ENCODE peak calls at places on chromosomes 1 and 21, in four cellular contexts. E is IMR-90, P is H9, F is H1. M is an unnamed sample.

GRCh38 chr1:12553963-12554362 is 64.0 kb downstream of the DHRS3 start:
- DNase-seq in P (no peak), F (no peak), E (no peak), M (peak)

GRCh38 chr1:46288485-46289133 is 14.8 kb downstream of the LRRC41 start:
- DNase-seq in F (no peak), E (peak), P (no peak), M (peak)

GRCh38 chr1:205279986-205280385 is 41.6 kb downstream of the NUAK2 start:
- DNase-seq in P (no peak), F (no peak), E (no peak), M (no peak)

GRCh38 chr1:161902146-161902545 is 121.5 kb downstream of the OLFML2B start:
- DNase-seq in P (no peak), E (no peak), F (no peak), M (no peak)

GRCh38 chr21:44399151-44399954 is 45.9 kb downstream of the TRPM2 start:
- DNase-seq in P (peak), E (no peak), F (no peak), M (no peak)

GRCh38 chr1:99777752-99778151 is 11.3 kb upstream of the FRRS1 start:
- DNase-seq in P (no peak), F (no peak), E (no peak), M (no peak)

GRCh38 chr1:117572546-117572945 is 33.3 kb upstream of the TENT5C start:
- DNase-seq in P (no peak), E (no peak), F (no peak), M (no peak)

GRCh38 chr1:89894210-89894668 is 73.4 kb downstream of the LRRC8D start:
- DNase-seq in E (peak), P (no peak), F (no peak), M (peak)

GRCh38 chr1:160112370-160112769 is 3.2 kb upstream of the ATP1A2 start:
- DNase-seq in P (no peak), F (no peak), E (no peak), M (no peak)

GRCh38 chr21:45541221-45542039 is 810 bp downstream of the SLC19A1 start:
- DNase-seq in P (peak), F (no peak), E (peak), M (no peak)

GRCh38 chr21:36030581-36031189 is 29.6 kb downstream of the SETD4 start:
- DNase-seq in E (peak), P (no peak), F (no peak), M (no peak)

GRCh38 chr1:25135903-25136302 is 96.4 kb downstream of the SYF2 start:
- DNase-seq in E (no peak), P (no peak), F (no peak), M (no peak)

GRCh38 chr21:36994501-36995189 is 11.9 kb upstream of the RIPPLY3 start:
- DNase-seq in P (peak), F (no peak), E (no peak), M (peak)

GRCh38 chr21:46350981-46351380 is 27.0 kb downstream of the PCNT start:
- DNase-seq in E (no peak), F (no peak), P (no peak), M (no peak)

GRCh38 chr1:109254621-109255096 is 5.3 kb downstream of the CELSR2 start:
- DNase-seq in E (no peak), P (no peak), F (no peak), M (peak)

GRCh38 chr21:36852864-36853263 is 113.6 kb downstream of the HLCS start:
- DNase-seq in P (no peak), F (no peak), E (no peak), M (no peak)

GRCh38 chr21:18245493-18245967 is 897 bp downstream of the CHODL start:
- DNase-seq in E (no peak), F (no peak), P (no peak), M (peak)

DNA sequence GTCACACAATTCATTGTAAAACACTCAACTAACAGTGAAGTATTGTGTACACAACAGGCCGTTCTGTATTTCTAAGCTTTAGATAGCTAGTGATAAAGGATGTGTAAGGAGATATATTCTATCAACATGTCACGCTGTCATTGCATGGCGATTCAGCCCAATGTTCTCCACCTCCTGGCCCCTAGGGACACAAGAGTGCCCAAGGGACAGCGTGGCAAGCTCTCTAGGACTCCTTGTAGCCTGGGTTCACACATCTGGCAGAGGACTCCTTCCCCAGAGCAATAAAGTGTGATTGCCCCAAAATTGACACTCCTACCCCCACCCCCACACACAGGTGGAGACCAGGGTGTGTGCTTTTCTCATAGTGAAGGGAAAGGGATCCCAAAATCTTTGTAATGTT is 11.7 kb downstream of the TMPRSS3 start:
- DNase-seq in P (no peak), E (no peak), F (no peak), M (no peak)
- H4K8ac ChIP-seq in P (no peak), E (no peak), F (no peak), M (no peak)

DNA sequence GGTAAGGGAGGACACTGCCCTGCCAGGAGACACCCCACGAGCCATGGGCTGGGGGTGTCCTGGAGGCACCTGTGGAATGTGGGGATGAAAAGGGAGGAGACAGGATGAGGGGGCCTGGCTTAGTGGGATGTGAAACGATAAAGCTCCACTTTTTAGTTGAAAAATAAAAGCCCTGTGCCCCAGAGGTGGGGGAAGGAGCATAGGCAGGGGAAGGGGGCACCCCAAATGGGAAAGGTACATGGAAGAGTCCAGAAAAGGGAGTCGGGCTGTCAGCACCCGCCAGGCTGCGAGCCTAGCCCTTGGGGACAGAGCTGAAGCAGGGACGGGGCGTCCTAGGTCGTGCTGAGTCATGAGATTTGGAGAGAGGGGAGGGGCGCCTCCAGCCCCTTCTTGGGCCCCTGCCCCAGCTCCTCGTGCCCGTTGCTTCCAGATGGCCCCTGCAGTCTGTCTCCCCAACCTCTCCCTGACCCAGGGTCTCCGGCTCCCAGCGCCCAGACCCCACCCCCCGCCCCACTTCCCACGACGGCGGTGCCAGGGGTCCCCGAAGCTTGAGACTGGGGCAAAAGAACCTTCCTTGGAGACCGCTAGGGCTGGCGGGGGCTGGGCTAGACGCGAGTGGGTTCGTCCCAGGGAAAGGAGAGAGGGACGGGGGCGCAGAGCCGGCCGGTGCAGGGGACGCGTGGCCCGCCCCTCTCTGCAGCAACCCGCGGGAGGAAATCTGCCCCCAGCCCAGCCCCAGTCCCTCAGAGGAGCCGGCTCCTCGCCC is 795 bp downstream of the SYT2 start:
- DNase-seq in E (no peak), F (no peak), P (peak), M (peak)
- H3K56ac ChIP-seq in E (no peak), F (no peak), P (no peak), M (peak)

DNA sequence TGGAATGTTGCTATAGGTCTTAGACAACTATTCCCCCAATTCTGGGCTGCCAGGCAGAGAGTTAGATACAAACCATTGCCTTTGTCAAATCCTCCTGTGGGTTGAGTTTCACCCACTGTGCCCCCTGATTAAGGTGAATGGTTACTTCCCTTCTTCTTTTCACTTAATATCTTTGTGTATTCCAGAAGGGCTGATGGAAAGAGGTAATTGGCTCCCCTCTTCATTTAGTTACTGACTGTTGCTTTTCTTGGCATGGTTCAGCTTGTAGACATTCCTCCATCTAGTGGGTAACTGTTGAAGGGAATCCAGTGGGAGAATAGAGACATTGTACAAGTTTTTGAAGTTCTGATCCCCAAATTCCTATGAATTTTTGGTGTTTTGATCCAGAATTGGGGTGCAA is 43.8 kb upstream of the MACF1 start:
- DNase-seq in F (no peak), E (no peak), P (no peak), M (no peak)
- H3K9ac ChIP-seq in F (no peak), E (no peak), P (no peak), M (no peak)

GRCh38 chr1:21927531-21928237 is 9.4 kb downstream of the HSPG2 start:
- DNase-seq in E (no peak), P (no peak), F (no peak), M (no peak)

GRCh38 chr1:21924503-21925005 is 12.6 kb downstream of the HSPG2 start:
- DNase-seq in F (no peak), P (no peak), E (no peak), M (no peak)

GRCh38 chr1:21925334-21925940 is 11.7 kb downstream of the HSPG2 start:
- DNase-seq in E (no peak), P (no peak), F (no peak), M (no peak)

GRCh38 chr1:21926065-21926464 is 11.0 kb downstream of the HSPG2 start:
- DNase-seq in E (no peak), P (no peak), F (no peak), M (no peak)

GRCh38 chr1:21926814-21927530 is 10.1 kb downstream of the HSPG2 start:
- DNase-seq in E (peak), P (no peak), F (no peak), M (no peak)
- H4K8ac ChIP-seq in E (peak), P (no peak), F (no peak), M (no peak)

DNA sequence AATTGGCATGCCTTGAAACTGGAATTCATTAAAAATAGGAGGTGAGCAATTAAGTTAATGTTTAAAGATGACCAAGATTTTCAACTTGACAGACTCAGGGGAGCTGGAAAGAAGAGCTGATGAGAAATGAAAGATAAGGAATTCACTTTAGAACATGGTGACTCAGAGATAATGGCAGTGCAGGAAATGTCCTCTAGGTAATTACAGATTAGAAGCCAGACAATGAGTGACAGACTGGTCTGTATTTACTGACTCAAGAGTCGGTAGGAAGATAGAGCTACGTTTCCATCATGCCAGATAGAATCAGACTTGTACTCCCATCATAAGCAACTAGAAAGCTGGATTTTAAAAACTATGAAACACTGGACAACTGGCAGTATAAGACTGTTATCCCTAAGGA is 151.6 kb downstream of the AJAP1 start:
- DNase-seq in E (no peak), P (no peak), F (no peak), M (peak)
- H3K56ac ChIP-seq in E (no peak), P (no peak), F (no peak), M (no peak)

GRCh38 chr1:66295821-66296220 is 238.1 kb upstream of the SGIP1 start:
- DNase-seq in E (no peak), P (no peak), F (no peak), M (no peak)

GRCh38 chr1:66296370-66296769 is 237.6 kb upstream of the SGIP1 start:
- DNase-seq in E (no peak), F (no peak), P (no peak), M (no peak)

GRCh38 chr1:66296901-66297300 is 237.1 kb upstream of the SGIP1 start:
- DNase-seq in F (no peak), E (no peak), P (no peak), M (no peak)

GRCh38 chr1:66292944-66293343 is 241.0 kb upstream of the SGIP1 start:
- DNase-seq in E (no peak), F (no peak), P (no peak), M (no peak)

GRCh38 chr1:66294692-66295384 is 239.1 kb upstream of the SGIP1 start:
- DNase-seq in F (no peak), P (no peak), E (peak), M (no peak)
- H3K9ac ChIP-seq in F (no peak), P (no peak), E (no peak), M (no peak)